ENCODE peak calls at places on chromosome 13, in seven cellular contexts. E is SK-N-SH, C is GM12878, B is GM12891, W is H1, V is HepG2, R is K562. N is an unnamed sample.

GRCh38 chr13:28220166-28220565 is 81.8 kb downstream of the PAN3 start:
- DNase-seq in V (no peak), E (no peak), B (no peak), C (no peak), R (no peak), W (no peak), N (no peak)

GRCh38 chr13:94157705-94158218 is 321.7 kb downstream of the DCT start:
- DNase-seq in E (no peak), V (no peak), W (no peak), R (no peak), B (no peak), C (no peak), N (no peak)

GRCh38 chr13:113546571-113547247 is 37.8 kb upstream of the TFDP1 start:
- DNase-seq in C (no peak), R (no peak), V (no peak), B (no peak), W (no peak), E (no peak), N (no peak)

GRCh38 chr13:34731486-34731885 is 210.6 kb upstream of the NBEA start:
- DNase-seq in W (no peak), E (no peak), B (no peak), V (no peak), R (no peak), C (no peak), N (no peak)

GRCh38 chr13:76816394-76816793 is 69.8 kb downstream of the KCTD12 start:
- DNase-seq in B (no peak), V (no peak), E (no peak), W (no peak), C (no peak), R (no peak), N (peak; percentile 9)

GRCh38 chr13:91154553-91154952 is 192.9 kb upstream of the MIR17HG start:
- DNase-seq in W (no peak), V (no peak), B (no peak), C (no peak), R (no peak), E (no peak), N (no peak)

GRCh38 chr13:20911037-20911436 is 8.5 kb upstream of the XPO4 start:
- DNase-seq in R (no peak), V (no peak), B (no peak), W (no peak), E (no peak), C (no peak), N (no peak)

GRCh38 chr13:73341748-73342147 is 282.9 kb downstream of the KLF5 start:
- DNase-seq in E (no peak), R (no peak), W (no peak), V (no peak), C (no peak), B (no peak), N (no peak)

GRCh38 chr13:76991432-76991795 is 467 bp upstream of the CLN5 start:
- DNase-seq in V (no peak), E (no peak), R (no peak), C (peak; percentile 35), W (no peak), B (no peak), N (peak; percentile 22)

GRCh38 chr13:44974056-44974798 is 15.0 kb downstream of the NUFIP1 start:
- DNase-seq in W (no peak), C (peak; percentile 37), B (no peak), V (no peak), R (no peak), E (no peak), N (no peak)

GRCh38 chr13:84896128-84896527 is 903.1 kb downstream of the SLITRK6 start:
- DNase-seq in R (peak; percentile 5), W (no peak), C (peak; percentile 1), B (peak; percentile 21), E (peak; percentile 51), V (peak; percentile 52), N (no peak)

GRCh38 chr13:50365300-50365682 is 350.0 kb downstream of the KCNRG start:
- DNase-seq in B (no peak), R (no peak), C (no peak), E (no peak), V (no peak), W (no peak), N (no peak)

GRCh38 chr13:95660981-95661581 is 15.9 kb upstream of the DNAJC3 start:
- DNase-seq in V (peak; percentile 51), B (no peak), E (peak; percentile 39), R (peak; percentile 15), C (no peak), W (no peak), N (no peak)

GRCh38 chr13:31775686-31776085 is 36.4 kb downstream of the RXFP2 start:
- DNase-seq in V (no peak), C (no peak), E (no peak), R (no peak), B (no peak), W (no peak), N (no peak)

GRCh38 chr13:28611654-28612131 is 47.2 kb upstream of the POMP start:
- DNase-seq in V (no peak), B (no peak), C (no peak), R (peak; percentile 16), W (no peak), E (no peak), N (no peak)

GRCh38 chr13:75715598-75716523 is 79.7 kb downstream of the LMO7 start:
- DNase-seq in C (peak; percentile 41), V (no peak), E (no peak), W (no peak), B (no peak), R (no peak), N (no peak)

GRCh38 chr13:95301135-95301946 is at the start of gene ABCC4:
- DNase-seq in C (no peak), E (peak; percentile 91), V (peak; percentile 51), R (peak; percentile 77), B (peak; percentile 85), W (peak; percentile 25), N (peak; percentile 81)

GRCh38 chr13:95624020-95624419 is 20.5 kb downstream of the DZIP1 start:
- DNase-seq in C (no peak), R (peak; percentile 32), W (no peak), E (peak; percentile 52), V (peak; percentile 29), B (no peak), N (no peak)

GRCh38 chr13:36884235-36884634 is 35.8 kb downstream of the SMAD9 start:
- DNase-seq in W (no peak), V (no peak), C (no peak), E (no peak), R (no peak), B (no peak), N (no peak)

GRCh38 chr13:61350351-61350750 is 65.3 kb downstream of the PCDH20 start:
- DNase-seq in V (no peak), R (no peak), C (no peak), E (no peak), B (no peak), W (no peak), N (no peak)

GRCh38 chr13:112849500-112849899 is 119.5 kb upstream of the MCF2L start:
- DNase-seq in E (peak; percentile 49), R (no peak), W (no peak), B (no peak), C (no peak), V (peak; percentile 26), N (no peak)

GRCh38 chr13:44759723-44760360 is 183.7 kb upstream of the TSC22D1 start:
- DNase-seq in B (no peak), C (no peak), W (no peak), E (no peak), V (peak; percentile 21), R (no peak), N (no peak)

GRCh38 chr13:73984201-73984600 is 150.0 kb downstream of the KLF12 start:
- DNase-seq in V (no peak), W (no peak), C (no peak), B (no peak), E (no peak), R (no peak), N (no peak)

GRCh38 chr13:51585696-51586095 is 1.4 kb downstream of the WDFY2 start:
- DNase-seq in C (no peak), B (no peak), R (no peak), E (no peak), V (no peak), W (no peak), N (no peak)
- TF ChIP-seq TAF1 in C (no peak), B (no peak), R (no peak), E (no peak), V (no peak), W (no peak), N (no peak)

GRCh38 chr13:33284016-33284415 is 1.5 kb downstream of the STARD13 start:
- DNase-seq in B (no peak), E (no peak), W (no peak), C (no peak), R (no peak), V (no peak), N (no peak)

GRCh38 chr13:33287142-33287882 is 1.8 kb upstream of the STARD13 start:
- DNase-seq in V (no peak), B (no peak), R (no peak), C (no peak), W (no peak), E (no peak), N (no peak)

GRCh38 chr13:33284916-33285315 is 639 bp downstream of the STARD13 start:
- DNase-seq in C (no peak), B (no peak), R (no peak), E (no peak), W (no peak), V (peak; percentile 17), N (no peak)

GRCh38 chr13:33286143-33286542 is 588 bp upstream of the STARD13 start:
- DNase-seq in C (no peak), B (no peak), W (no peak), V (no peak), R (no peak), E (no peak), N (no peak)

DNA sequence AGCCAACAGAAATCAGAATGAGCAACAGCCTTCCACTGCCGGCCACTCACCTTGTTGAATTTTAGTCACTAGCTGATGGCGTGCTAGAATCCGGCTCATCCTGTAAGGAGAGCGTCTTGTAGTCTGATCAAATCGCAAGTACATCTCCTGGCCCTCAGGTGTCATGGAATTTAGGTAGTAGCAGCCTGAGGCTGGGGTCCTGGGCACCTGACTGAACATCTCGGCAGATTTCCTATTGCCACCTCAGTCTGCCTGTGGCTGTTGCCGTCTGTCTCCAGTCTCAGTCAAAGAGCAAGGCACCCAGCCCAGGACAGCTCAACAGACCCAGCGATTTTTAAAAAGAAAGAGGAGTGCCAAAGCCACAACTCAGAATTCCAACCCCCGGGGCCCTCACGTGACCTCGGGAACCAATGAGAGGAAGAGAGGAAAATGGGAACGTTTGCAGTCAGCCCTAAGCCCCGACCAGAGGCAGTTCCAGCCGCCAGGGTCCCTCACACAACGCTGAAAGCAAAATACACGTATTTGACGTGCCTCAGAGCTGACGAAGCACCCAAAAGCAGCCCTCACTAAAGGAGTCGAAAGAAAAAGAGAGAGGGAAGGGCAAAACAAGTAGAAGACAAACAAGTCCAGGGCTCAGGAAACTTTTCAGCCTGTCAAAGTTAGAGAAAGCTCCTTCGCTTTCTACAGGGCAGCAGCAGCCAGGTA is at the start of gene STARD13:
- DNase-seq in W (peak; percentile 74), E (peak; percentile 51), C (peak; percentile 16), B (peak; percentile 22), V (peak; percentile 92), R (peak; percentile 10), N (peak; percentile 25)
- TF ChIP-seq TAF1 in W (peak; percentile 80), E (peak; percentile 87), C (peak; percentile 65), B (no peak), V (peak; percentile 92), R (no peak), N (peak; percentile 37)

GRCh38 chr13:40132249-40132648 is 476.8 kb downstream of the COG6 start:
- DNase-seq in R (no peak), E (no peak), C (no peak), W (no peak), V (no peak), B (no peak), N (no peak)
- TF ChIP-seq TAF1 in R (no peak), E (no peak), C (no peak), W (no peak), V (no peak), B (no peak), N (no peak)

GRCh38 chr13:105874808-105875207 is 660.7 kb downstream of the EFNB2 start:
- DNase-seq in W (no peak), B (no peak), E (no peak), R (no peak), C (no peak), V (no peak), N (no peak)
- TF ChIP-seq TAF1 in W (no peak), B (no peak), E (no peak), R (no peak), C (no peak), V (no peak), N (no peak)